ENCODE peak calls at places on chromosomes 6 and 20, in nine cellular contexts. T is endodermal cell; C is K562; Y is SJSA1; A is pancreas; S is adrenal gland; H is CD8-positive, alpha-beta T cell; J is left lung; D is vagina. L is an unnamed sample.

GRCh38 chr6:106547961-106548453 is 81.3 kb downstream of the RTN4IP1 start:
- DNase-seq in T (peak; percentile 66), C (peak; percentile 27), Y (peak; percentile 47), A (no peak), S (no peak), H (peak; percentile 20), J (no peak), D (no peak), L (no peak)

GRCh38 chr20:58010186-58010585 is 218.3 kb downstream of the ANKRD60 start:
- DNase-seq in T (peak; percentile 31), C (no peak), Y (no peak), A (no peak), S (no peak), H (no peak), J (no peak), D (peak; percentile 75), L (no peak)

GRCh38 chr6:106608080-106608668 is 21.1 kb downstream of the RTN4IP1 start:
- DNase-seq in T (peak; percentile 61), C (peak; percentile 74), Y (peak; percentile 30), A (no peak), S (peak; percentile 19), H (no peak), J (no peak), D (no peak), L (peak; percentile 43)

GRCh38 chr6:17012421-17013225 is 89.2 kb upstream of the STMND1 start:
- DNase-seq in T (peak; percentile 77), C (no peak), Y (peak; percentile 88), A (no peak), S (no peak), H (no peak), J (no peak), D (no peak), L (no peak)

GRCh38 chr6:36033935-36034334 is 6.3 kb downstream of the MAPK14 start:
- DNase-seq in T (no peak), C (peak; percentile 31), Y (no peak), A (no peak), S (peak; percentile 17), H (no peak), J (no peak), D (no peak), L (no peak)

GRCh38 chr20:64037498-64038213 is 1.7 kb downstream of the C20orf204 start:
- DNase-seq in T (peak; percentile 81), C (peak; percentile 60), Y (no peak), A (peak; percentile 29), S (no peak), H (no peak), J (no peak), D (no peak), L (peak; percentile 60)

GRCh38 chr6:14059791-14060436 is 57.7 kb upstream of the CD83 start:
- DNase-seq in T (no peak), C (no peak), Y (no peak), A (peak; percentile 70), S (peak; percentile 83), H (no peak), J (no peak), D (no peak), L (peak; percentile 88)

GRCh38 chr20:25739615-25740320 is 43.1 kb upstream of the ZNF337 start:
- DNase-seq in T (no peak), C (no peak), Y (no peak), A (no peak), S (no peak), H (no peak), J (no peak), D (no peak), L (no peak)

GRCh38 chr6:72420409-72420808 is 201.5 kb upstream of the KCNQ5 start:
- DNase-seq in T (no peak), C (peak; percentile 40), Y (no peak), A (no peak), S (no peak), H (no peak), J (no peak), D (no peak), L (no peak)

GRCh38 chr20:25321991-25322390 is 68.6 kb downstream of the ABHD12 start:
- DNase-seq in T (no peak), C (no peak), Y (no peak), A (no peak), S (no peak), H (no peak), J (no peak), D (no peak), L (no peak)

GRCh38 chr6:27188885-27189418 is 58.5 kb upstream of the PRSS16 start:
- DNase-seq in T (no peak), C (peak; percentile 93), Y (peak; percentile 84), A (peak; percentile 46), S (peak; percentile 74), H (peak; percentile 24), J (peak; percentile 66), D (no peak), L (peak; percentile 60)

GRCh38 chr20:56504373-56505005 is 20.1 kb upstream of the FAM209A start:
- DNase-seq in T (peak; percentile 67), C (peak; percentile 27), Y (no peak), A (no peak), S (no peak), H (no peak), J (no peak), D (no peak), L (no peak)

GRCh38 chr6:143112084-143112768 is 51.5 kb downstream of the AIG1 start:
- DNase-seq in T (no peak), C (no peak), Y (no peak), A (no peak), S (no peak), H (no peak), J (no peak), D (no peak), L (no peak)

GRCh38 chr6:37232430-37233017 is 25.0 kb upstream of the TBC1D22B start:
- DNase-seq in T (no peak), C (peak; percentile 87), Y (no peak), A (no peak), S (no peak), H (no peak), J (no peak), D (no peak), L (no peak)

GRCh38 chr6:7151381-7151780 is 43.6 kb downstream of the RREB1 start:
- DNase-seq in T (peak; percentile 47), C (peak; percentile 34), Y (no peak), A (no peak), S (no peak), H (no peak), J (no peak), D (no peak), L (no peak)
- H3K4me1 ChIP-seq in T (peaks cover 25% of the 10 kb centered on the region), C (peaks cover 42% of the 10 kb centered on the region), Y (peaks cover 57% of the 10 kb centered on the region), A (peaks cover 28% of the 10 kb centered on the region), S (peaks cover 64% of the 10 kb centered on the region), H (peaks cover 46% of the 10 kb centered on the region), J (peaks cover 53% of the 10 kb centered on the region), D (peaks cover 64% of the 10 kb centered on the region), L (no peaks in the 10 kb centered on the region)

DNA sequence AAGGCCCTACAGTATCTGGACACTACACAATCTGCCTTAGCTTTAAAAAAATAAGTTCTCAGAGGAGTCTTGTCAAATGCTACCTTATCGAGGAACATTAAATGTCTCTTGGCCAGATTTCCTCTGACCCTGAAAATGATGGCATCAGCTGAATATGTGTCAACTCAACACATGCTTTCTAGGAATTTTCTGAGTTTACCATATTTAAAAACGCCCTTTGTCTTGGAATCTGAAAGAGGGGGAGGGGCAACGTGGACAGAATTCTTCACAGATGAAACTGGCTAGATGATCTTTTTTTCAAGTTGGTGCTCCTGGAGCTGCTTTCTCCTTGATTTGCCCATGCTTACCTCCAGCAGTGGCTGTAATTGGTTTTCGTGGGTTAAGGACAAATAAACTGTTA is 5.1 kb downstream of the SOX4 start:
- DNase-seq in T (no peak), C (no peak), Y (peak; percentile 52), A (no peak), S (no peak), H (no peak), J (no peak), D (no peak), L (no peak)
- H3K27me3 ChIP-seq in T (no peaks in the 10 kb centered on the region), C (peaks cover 22% of the 10 kb centered on the region), Y (no peaks in the 10 kb centered on the region), A (no peaks in the 10 kb centered on the region), S (no peaks in the 10 kb centered on the region), H (peaks cover 16% of the 10 kb centered on the region), J (peaks cover 4% of the 10 kb centered on the region), D (no peaks in the 10 kb centered on the region), L (no peaks in the 10 kb centered on the region)

GRCh38 chr6:107845777-107846176 is 21.7 kb upstream of the SCML4 start:
- DNase-seq in T (peak; percentile 33), C (no peak), Y (no peak), A (no peak), S (no peak), H (no peak), J (no peak), D (no peak), L (no peak)

GRCh38 chr6:107853226-107853625 is 29.1 kb upstream of the SCML4 start:
- DNase-seq in T (no peak), C (no peak), Y (no peak), A (no peak), S (no peak), H (no peak), J (no peak), D (no peak), L (no peak)

GRCh38 chr6:107846262-107846795 is 22.2 kb upstream of the SCML4 start:
- DNase-seq in T (peak; percentile 26), C (no peak), Y (no peak), A (no peak), S (no peak), H (no peak), J (no peak), D (no peak), L (no peak)

GRCh38 chr6:107847844-107848802 is 24.0 kb upstream of the SCML4 start:
- DNase-seq in T (peak; percentile 98), C (peak; percentile 88), Y (peak; percentile 89), A (peak; percentile 90), S (peak; percentile 88), H (peak; percentile 68), J (peak; percentile 85), D (no peak), L (peak; percentile 91)

GRCh38 chr6:107849325-107849724 is 25.2 kb upstream of the SCML4 start:
- DNase-seq in T (peak; percentile 9), C (no peak), Y (no peak), A (no peak), S (no peak), H (no peak), J (no peak), D (no peak), L (no peak)
- H3K4me3 ChIP-seq in T (no peak overlapping the region), C (no peak overlapping the region), Y (no peak overlapping the region), A (no peak overlapping the region), S (no peak overlapping the region), H (no peak overlapping the region), J (no peak overlapping the region), D (no peak overlapping the region), L (no peak overlapping the region)

GRCh38 chr6:3415490-3415889 is 41.4 kb downstream of the SLC22A23 start:
- DNase-seq in T (no peak), C (no peak), Y (no peak), A (no peak), S (no peak), H (no peak), J (no peak), D (no peak), L (no peak)

GRCh38 chr6:3412779-3413500 is 43.9 kb downstream of the SLC22A23 start:
- DNase-seq in T (no peak), C (no peak), Y (no peak), A (no peak), S (no peak), H (no peak), J (no peak), D (no peak), L (no peak)

GRCh38 chr6:3411967-3412778 is 44.7 kb downstream of the SLC22A23 start:
- DNase-seq in T (no peak), C (no peak), Y (no peak), A (no peak), S (no peak), H (no peak), J (no peak), D (no peak), L (no peak)

GRCh38 chr6:3414704-3415453 is 42.0 kb downstream of the SLC22A23 start:
- DNase-seq in T (no peak), C (peak; percentile 70), Y (no peak), A (no peak), S (no peak), H (no peak), J (peak; percentile 63), D (no peak), L (no peak)

GRCh38 chr6:3413612-3414011 is 43.2 kb downstream of the SLC22A23 start:
- DNase-seq in T (no peak), C (no peak), Y (no peak), A (no peak), S (no peak), H (no peak), J (no peak), D (no peak), L (no peak)
- H3K4me1 ChIP-seq in T (peaks cover 26% of the 10 kb centered on the region), C (peaks cover 25% of the 10 kb centered on the region), Y (peaks cover 6% of the 10 kb centered on the region), A (peaks cover 17% of the 10 kb centered on the region), S (no peaks in the 10 kb centered on the region), H (peaks cover 6% of the 10 kb centered on the region), J (peaks cover 6% of the 10 kb centered on the region), D (peaks cover 4% of the 10 kb centered on the region), L (no peaks in the 10 kb centered on the region)